ENCODE peak calls at places on chromosomes 1 and 21, in five cellular contexts. O is activated T-cell treated with anti-CD3 and anti-CD28 coated beads, Interleukin-2, amount 50 U/mL, for 4 hours; T is upper lobe of right lung; I is SK-MEL-5; M is IMR-90. A is an unnamed sample.

GRCh38 chr1:47228644-47229030 is 3.4 kb downstream of the TAL1 start:
- DNase-seq in M (no peak), I (no peak), T (no peak), O (no peak), A (no peak)

GRCh38 chr21:17472167-17472566 is 40.7 kb upstream of the CXADR start:
- DNase-seq in O (no peak), T (no peak), I (no peak), M (no peak), A (no peak)

GRCh38 chr1:223153177-223154119 is 10.4 kb upstream of the TLR5 start:
- DNase-seq in T (no peak), I (no peak), M (peak), O (no peak), A (no peak)

GRCh38 chr21:26469789-26470188 is 103.3 kb downstream of the CYYR1 start:
- DNase-seq in I (no peak), O (no peak), T (no peak), M (peak), A (no peak)

GRCh38 chr1:88509369-88509768 is 174.7 kb upstream of the PKN2 start:
- DNase-seq in I (no peak), M (peak), T (no peak), O (no peak), A (no peak)

GRCh38 chr1:85137660-85138059 is 63.2 kb downstream of the SYDE2 start:
- DNase-seq in O (no peak), T (peak), I (no peak), M (no peak), A (no peak)

GRCh38 chr1:174700775-174701174 is 253.0 kb downstream of the GPR52 start:
- DNase-seq in M (no peak), I (no peak), T (no peak), O (no peak), A (no peak)

GRCh38 chr21:33360871-33361602 is 36.3 kb downstream of the IFNAR1 start:
- DNase-seq in I (peak), O (peak), M (peak), T (peak), A (peak)

GRCh38 chr1:114340906-114341698 is 169.9 kb downstream of the TRIM33 start:
- DNase-seq in M (no peak), T (no peak), O (no peak), I (no peak), A (no peak)

GRCh38 chr1:19260211-19261138 is 8.9 kb downstream of the MRTO4 start:
- DNase-seq in M (peak), I (no peak), O (no peak), T (peak), A (no peak)

GRCh38 chr1:232204269-232204668 is 425.7 kb downstream of the SIPA1L2 start:
- DNase-seq in O (no peak), T (no peak), M (peak), I (no peak), A (no peak)

GRCh38 chr1:41221995-41222991 is 19.8 kb downstream of the SCMH1 start:
- DNase-seq in O (no peak), M (no peak), T (no peak), I (no peak), A (no peak)

GRCh38 chr1:113818585-113818984 is 6.3 kb upstream of the RSBN1 start:
- DNase-seq in T (no peak), I (no peak), M (no peak), O (no peak), A (no peak)

GRCh38 chr1:7292033-7292681 is 478.9 kb upstream of the VAMP3 start:
- DNase-seq in O (no peak), I (no peak), T (no peak), M (no peak), A (no peak)

GRCh38 chr1:21929951-21930615 is 7.0 kb downstream of the HSPG2 start:
- DNase-seq in O (no peak), T (no peak), I (no peak), M (no peak), A (no peak)

GRCh38 chr1:58809327-58810040 is 25.6 kb upstream of the JUN start:
- DNase-seq in T (peak), O (no peak), M (peak), I (no peak), A (no peak)

GRCh38 chr1:220462756-220463155 is 65.2 kb upstream of the MARK1 start:
- DNase-seq in I (peak), M (no peak), O (no peak), T (no peak), A (no peak)

GRCh38 chr1:224092111-224092510 is 21.8 kb upstream of the FBXO28 start:
- DNase-seq in O (no peak), I (no peak), T (no peak), M (no peak), A (no peak)

GRCh38 chr1:246153796-246154212 is 353.3 kb downstream of the SMYD3 start:
- DNase-seq in I (no peak), T (no peak), O (no peak), M (peak), A (no peak)

GRCh38 chr1:47348246-47348645 is 14.7 kb downstream of the CMPK1 start:
- DNase-seq in O (no peak), M (no peak), I (no peak), T (no peak), A (no peak)

GRCh38 chr1:154870117-154870571 is at the start of gene KCNN3:
- DNase-seq in M (peak), O (peak), I (peak), T (peak), A (peak)